ENCODE peak calls at places on chromosomes 11 and 22, in four cellular contexts. Z is fibroblast of lung, B is right lobe of liver, U is mesendoderm. R is an unnamed sample.

GRCh38 chr11:134574947-134575346 is 162.9 kb upstream of the B3GAT1 start:
- DNase-seq in Z (no peak), B (no peak), U (no peak), R (no peak)

GRCh38 chr11:71456831-71457230 is 3.8 kb downstream of the NADSYN1 start:
- DNase-seq in Z (no peak), B (no peak), U (no peak), R (no peak)

GRCh38 chr11:13487661-13488030 is 8.2 kb downstream of the PTH start:
- DNase-seq in Z (no peak), B (no peak), U (peak), R (no peak)

GRCh38 chr11:100929377-100929776 is 200.2 kb downstream of the PGR start:
- DNase-seq in Z (peak), B (no peak), U (no peak), R (no peak)

GRCh38 chr11:120326228-120326627 is 1.1 kb downstream of the TLCD5 start:
- DNase-seq in Z (peak), B (no peak), U (no peak), R (no peak)

GRCh38 chr11:9142732-9143131 is 51.3 kb upstream of the SCUBE2 start:
- DNase-seq in Z (no peak), B (no peak), U (no peak), R (no peak)

GRCh38 chr11:122491486-122491885 is 164.0 kb upstream of the UBASH3B start:
- DNase-seq in Z (peak), B (no peak), U (no peak), R (no peak)

GRCh38 chr22:50296658-50297490 is 10.6 kb downstream of the PLXNB2 start:
- DNase-seq in Z (no peak), B (peak), U (no peak), R (no peak)

GRCh38 chr11:78063440-78064181 is at the start of gene THRSP:
- DNase-seq in Z (no peak), B (peak), U (no peak), R (no peak)

DNA sequence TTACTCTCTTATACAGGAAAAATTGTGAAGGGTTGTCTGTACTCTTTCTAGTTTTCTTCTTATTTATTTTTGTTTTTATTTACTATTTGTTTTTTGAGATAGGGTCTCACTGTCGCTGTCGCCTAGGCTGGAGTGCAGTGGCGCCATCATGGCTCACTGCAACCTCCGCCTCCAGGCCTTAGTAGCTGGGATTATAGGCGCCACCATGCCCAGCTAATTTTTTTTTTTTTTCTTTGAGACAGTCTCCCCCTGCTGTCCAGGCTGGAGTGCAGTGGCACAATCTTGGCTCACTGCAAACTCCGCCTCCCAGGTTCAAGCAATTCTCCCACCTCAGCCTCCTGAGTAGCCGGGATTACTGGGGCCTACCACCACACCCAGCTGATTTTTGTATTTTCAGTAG is 18.4 kb downstream of the CUL5 start:
- DNase-seq in Z (no peak), B (no peak), U (peak), R (no peak)
- H3K27ac ChIP-seq in Z (no peak), B (no peak), U (no peak), R (no peak)

DNA sequence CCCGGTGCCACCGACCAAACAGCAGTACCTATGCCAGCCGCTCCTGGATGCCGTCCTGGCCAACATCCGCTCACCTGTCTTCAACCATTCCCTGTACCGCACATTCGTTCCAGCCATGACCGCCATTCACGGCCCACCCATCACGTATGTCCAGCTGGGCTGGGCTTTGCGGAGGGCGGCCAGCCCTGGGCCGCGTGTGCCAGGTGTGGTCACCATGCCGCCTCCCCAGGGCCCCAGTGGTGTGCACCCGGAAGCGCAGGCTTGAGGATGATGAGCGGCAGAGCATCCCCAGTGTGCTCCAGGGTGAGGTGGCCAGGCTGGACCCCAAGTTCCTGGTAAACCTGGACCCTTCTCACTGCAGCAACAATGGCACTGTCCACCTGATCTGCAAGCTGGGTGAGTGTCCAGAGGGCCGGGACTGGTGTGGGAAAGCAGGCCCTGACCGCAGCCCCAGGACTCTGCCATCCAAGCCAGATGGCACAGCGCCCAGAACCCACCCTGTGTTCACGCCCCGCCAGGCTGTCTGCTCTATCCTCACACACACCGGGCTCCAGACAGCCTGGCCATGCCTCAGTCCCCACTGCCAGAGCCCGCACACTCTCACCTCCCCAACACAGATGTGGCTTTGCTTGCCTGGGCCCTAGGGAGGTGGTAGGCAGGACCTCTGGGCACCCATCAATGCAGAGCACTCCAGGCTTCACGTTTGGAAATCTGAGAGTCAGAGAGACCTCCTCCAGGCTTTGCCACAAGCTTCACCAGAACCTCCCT is 77.6 kb downstream of the MED15 start:
- DNase-seq in Z (no peak), B (peak), U (no peak), R (no peak)
- H3K27ac ChIP-seq in Z (no peak), B (no peak), U (no peak), R (no peak)

GRCh38 chr11:28231475-28231874 is 123.3 kb downstream of the METTL15 start:
- DNase-seq in Z (peak), B (no peak), U (no peak), R (no peak)
- H3K27ac ChIP-seq in Z (no peak), B (no peak), U (no peak), R (no peak)

DNA sequence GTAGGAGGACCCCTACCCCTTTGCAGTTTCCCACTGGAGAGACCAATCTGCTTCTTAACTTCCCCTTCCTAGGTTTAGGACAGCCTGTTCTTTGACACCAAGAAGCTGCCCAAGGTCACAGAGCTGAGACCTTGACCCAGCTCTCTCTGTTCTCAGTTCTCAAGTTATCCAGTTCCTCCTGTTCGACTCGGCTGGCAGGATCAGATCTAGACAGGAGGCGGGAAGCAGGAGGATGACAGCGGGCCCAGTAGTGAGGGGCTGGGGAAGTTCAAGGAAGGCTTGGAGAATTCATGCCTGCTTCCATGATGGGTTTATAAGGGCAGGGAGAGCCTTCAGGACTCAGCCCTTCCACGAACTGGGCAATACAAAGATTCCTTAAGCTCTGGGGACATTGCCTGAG is 210.6 kb downstream of the DSCAML1 start:
- DNase-seq in Z (no peak), B (no peak), U (no peak), R (no peak)
- H3K27ac ChIP-seq in Z (no peak), B (no peak), U (no peak), R (no peak)

GRCh38 chr11:114232400-114233070 is 63.7 kb upstream of the NNMT start:
- DNase-seq in Z (no peak), B (no peak), U (no peak), R (no peak)

GRCh38 chr11:114226283-114226859 is 69.8 kb upstream of the NNMT start:
- DNase-seq in Z (no peak), B (no peak), U (no peak), R (no peak)

GRCh38 chr11:114229062-114229450 is 67.1 kb upstream of the NNMT start:
- DNase-seq in Z (no peak), B (no peak), U (no peak), R (no peak)

GRCh38 chr11:114228401-114229061 is 67.7 kb upstream of the NNMT start:
- DNase-seq in Z (no peak), B (no peak), U (no peak), R (no peak)

GRCh38 chr11:114230031-114230430 is 66.2 kb upstream of the NNMT start:
- DNase-seq in Z (no peak), B (no peak), U (no peak), R (no peak)
- H3K27ac ChIP-seq in Z (no peak), B (no peak), U (no peak), R (no peak)

GRCh38 chr11:130434521-130435223 is 6.3 kb upstream of the ADAMTS8 start:
- DNase-seq in Z (peak), B (peak), U (peak), R (peak)
- H3K27ac ChIP-seq in Z (peak), B (peak), U (no peak), R (peak)

GRCh38 chr22:48369789-48370507 is 1457.7 kb downstream of the BRD1 start:
- DNase-seq in Z (no peak), B (peak), U (peak), R (peak)
- H3K27ac ChIP-seq in Z (no peak), B (no peak), U (no peak), R (no peak)

DNA sequence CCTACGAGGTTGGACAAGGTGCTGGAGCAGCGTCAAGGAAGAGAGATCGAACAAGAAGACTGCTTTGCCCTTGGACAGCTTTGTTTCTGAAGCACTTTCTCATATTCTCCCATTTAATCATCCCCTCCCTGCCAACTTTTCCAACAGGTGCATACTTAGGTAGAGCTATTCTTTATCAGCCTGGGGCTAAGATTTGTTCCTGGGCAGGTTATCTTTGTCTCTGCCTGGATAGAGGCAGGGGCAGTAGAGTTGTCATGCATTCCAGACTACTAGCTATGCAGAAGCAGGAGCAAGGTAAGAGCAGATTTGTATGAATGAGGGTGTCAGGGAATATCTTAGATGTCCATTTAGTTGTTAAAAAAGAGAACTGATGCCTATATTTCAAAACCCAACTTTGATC is 82.3 kb downstream of the PTPRJ start:
- DNase-seq in Z (no peak), B (no peak), U (no peak), R (no peak)
- H3K27ac ChIP-seq in Z (no peak), B (no peak), U (no peak), R (no peak)

GRCh38 chr22:17978027-17978426 is 46.3 kb downstream of the MICAL3 start:
- DNase-seq in Z (no peak), B (no peak), U (no peak), R (no peak)
- H3K27ac ChIP-seq in Z (no peak), B (no peak), U (no peak), R (no peak)

DNA sequence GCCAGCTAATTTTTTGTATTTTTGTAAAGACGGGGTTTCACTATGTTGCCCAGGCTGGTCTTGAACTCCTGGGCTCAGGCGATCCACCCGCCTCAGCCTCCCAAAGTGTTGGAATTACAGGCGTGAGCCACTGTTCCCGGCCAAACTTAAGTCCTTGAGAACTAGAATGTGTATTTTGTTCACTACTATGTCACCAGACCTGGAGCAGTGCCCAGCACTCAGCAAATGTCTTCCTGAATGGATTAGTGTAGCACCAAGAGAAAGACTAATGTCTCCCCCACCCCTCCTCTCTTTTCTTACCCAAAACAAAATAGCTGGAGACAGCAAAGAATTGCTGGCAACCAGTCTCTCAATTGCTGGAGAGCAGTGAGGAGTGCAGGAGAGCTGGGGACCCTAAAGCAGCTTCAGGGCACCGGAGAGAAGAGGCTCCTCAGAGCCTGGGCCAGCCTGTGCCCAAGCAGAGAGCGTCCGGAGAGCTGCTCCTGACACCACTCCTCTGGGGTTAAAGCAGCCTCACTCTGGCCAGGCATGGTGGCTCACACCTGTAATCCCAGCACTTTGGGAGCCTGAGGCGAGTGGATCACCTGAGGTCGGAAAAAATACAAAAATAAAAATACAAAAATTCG is 14.9 kb downstream of the SLC25A18 start:
- DNase-seq in Z (peak), B (peak), U (no peak), R (no peak)
- H3K27ac ChIP-seq in Z (no peak), B (peak), U (no peak), R (no peak)

R was measured in left lung.